ENCODE peak calls at places on chromosomes 1 and 21, in five cellular contexts. Y is cardiac muscle cell, R is HFF-Myc, O is fibroblast of mammary gland, K is fibroblast of pulmonary artery. D is an unnamed sample.

GRCh38 chr1:94539496-94539895 is 2.1 kb downstream of the F3 start:
- DNase-seq in R (no peak), Y (no peak), O (peak), K (no peak), D (no peak)

GRCh38 chr1:107782192-107782845 is 182.7 kb downstream of the VAV3 start:
- DNase-seq in Y (peak), K (peak), O (peak), R (peak), D (peak)

GRCh38 chr1:185998391-185998790 is 264.2 kb downstream of the HMCN1 start:
- DNase-seq in O (no peak), K (no peak), R (no peak), Y (no peak), D (no peak)

GRCh38 chr1:156508205-156508954 is 7.8 kb upstream of the MEF2D start:
- DNase-seq in R (no peak), K (no peak), Y (no peak), O (peak), D (peak)

GRCh38 chr1:156876281-156876680 is 15.6 kb downstream of the NTRK1 start:
- DNase-seq in Y (no peak), O (no peak), R (no peak), K (no peak), D (no peak)

GRCh38 chr21:45318556-45319341 is 31.1 kb upstream of the POFUT2 start:
- DNase-seq in R (no peak), K (peak), O (peak), Y (no peak), D (peak)

GRCh38 chr1:16203550-16203949 is 8.9 kb downstream of the ARHGEF19 start:
- DNase-seq in O (no peak), K (no peak), R (no peak), Y (no peak), D (no peak)

GRCh38 chr1:60848583-60849188 is 233.7 kb upstream of the NFIA start:
- DNase-seq in R (no peak), O (peak), Y (peak), K (peak), D (peak)

GRCh38 chr1:66503841-66504470 is 30.0 kb upstream of the SGIP1 start:
- DNase-seq in R (peak), Y (peak), O (peak), K (peak), D (peak)

GRCh38 chr1:52403566-52404115 is 582 bp downstream of the ORC1 start:
- DNase-seq in Y (no peak), K (peak), R (peak), O (peak), D (peak)

GRCh38 chr1:167617100-167617949 is 12.7 kb upstream of the RCSD1 start:
- DNase-seq in R (no peak), K (peak), O (peak), Y (no peak), D (peak)

GRCh38 chr1:218079379-218079778 is 205.7 kb upstream of the RRP15 start:
- DNase-seq in O (no peak), R (no peak), Y (no peak), K (no peak), D (no peak)

GRCh38 chr1:158149175-158149574 is 31.5 kb upstream of the CD1D start:
- DNase-seq in O (no peak), R (no peak), Y (no peak), K (no peak), D (no peak)

GRCh38 chr1:84724128-84724860 is 34.0 kb upstream of the SSX2IP start:
- DNase-seq in R (no peak), Y (no peak), K (no peak), O (no peak), D (no peak)

GRCh38 chr1:96374076-96374762 is 347.4 kb upstream of the PTBP2 start:
- DNase-seq in R (no peak), K (peak), Y (no peak), O (no peak), D (peak)

GRCh38 chr1:71721532-71721931 is 560.8 kb downstream of the NEGR1 start:
- DNase-seq in R (no peak), O (no peak), Y (no peak), K (no peak), D (no peak)

GRCh38 chr1:215059947-215060346 is 22.6 kb upstream of the KCNK2 start:
- DNase-seq in O (no peak), Y (no peak), R (no peak), K (no peak), D (no peak)

GRCh38 chr1:192311281-192311680 is 5.5 kb upstream of the RGS21 start:
- DNase-seq in K (peak), R (peak), O (peak), Y (peak), D (peak)

GRCh38 chr1:204036882-204037645 is 35.9 kb upstream of the SOX13 start:
- DNase-seq in O (no peak), Y (peak), K (no peak), R (no peak), D (no peak)

GRCh38 chr1:86938855-86939254 is 24.4 kb downstream of the HS2ST1 start:
- DNase-seq in R (no peak), Y (no peak), O (no peak), K (no peak), D (no peak)

GRCh38 chr1:166182281-166182680 is 15.5 kb upstream of the FAM78B start:
- DNase-seq in Y (no peak), K (no peak), O (no peak), R (no peak), D (no peak)

GRCh38 chr21:45299864-45300785 is 12.4 kb upstream of the POFUT2 start:
- DNase-seq in O (no peak), K (peak), R (no peak), Y (no peak), D (no peak)

GRCh38 chr21:34822957-34823356 is 154.2 kb downstream of the CLIC6 start:
- DNase-seq in R (no peak), O (peak), Y (no peak), K (peak), D (no peak)

GRCh38 chr1:181251001-181251712 is 162.7 kb downstream of the IER5 start:
- DNase-seq in K (peak), Y (no peak), O (peak), R (peak), D (peak)

GRCh38 chr1:46183119-46183842 is 7.0 kb upstream of the P3R3URF start:
- DNase-seq in R (peak), K (peak), Y (peak), O (peak), D (peak)

GRCh38 chr1:41618066-41618825 is 133.8 kb upstream of the EDN2 start:
- DNase-seq in O (peak), Y (no peak), R (no peak), K (peak), D (peak)

GRCh38 chr1:151612506-151613274 is 840 bp downstream of the SNX27 start:
- DNase-seq in O (peak), Y (peak), K (peak), R (no peak), D (no peak)

GRCh38 chr1:37410080-37410479 is 64.3 kb upstream of the ZC3H12A start:
- DNase-seq in K (no peak), O (no peak), Y (no peak), R (no peak), D (no peak)
- H3K4me3 ChIP-seq in K (no peak), O (no peak), Y (no peak), R (no peak), D (no peak)

GRCh38 chr1:90724361-90724760 is 7.3 kb upstream of the BARHL2 start:
- DNase-seq in R (no peak), O (no peak), Y (no peak), K (no peak), D (no peak)
- TF ChIP-seq CTCF in R (no peak), O (no peak), Y (no peak), K (no peak), D (no peak)

DNA sequence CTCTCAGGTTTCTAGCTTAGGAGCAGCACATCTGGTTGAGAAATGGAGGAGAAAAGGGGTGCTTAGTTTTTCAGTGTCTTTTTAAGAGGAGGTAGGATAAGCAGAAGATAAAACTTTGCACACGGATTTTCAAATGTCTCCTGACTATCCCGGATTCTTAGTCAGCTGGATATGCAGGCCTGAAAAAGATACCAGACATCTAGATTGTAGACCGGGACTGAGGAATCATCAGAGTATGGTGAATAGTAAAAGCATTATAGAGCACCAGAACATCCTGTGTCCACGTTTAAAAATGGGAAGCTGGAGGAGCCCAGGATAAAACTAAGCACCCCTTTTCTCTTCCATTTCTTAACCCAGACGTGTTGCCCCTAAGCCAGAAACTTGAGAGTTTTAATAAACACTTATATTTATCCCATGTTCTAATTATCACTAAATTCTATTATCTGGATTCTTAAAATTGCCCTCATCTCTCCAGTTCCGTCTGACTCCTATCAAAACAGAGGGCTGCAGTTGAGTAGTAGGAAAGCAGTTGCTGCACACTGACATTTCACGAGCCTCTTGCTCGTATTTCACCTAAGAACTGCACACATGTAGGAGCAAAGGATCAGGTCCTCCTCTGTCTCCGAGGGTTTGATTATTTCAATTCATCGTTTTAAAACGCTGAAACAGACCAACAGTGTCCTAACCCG is 609 bp downstream of the PIGK start:
- DNase-seq in O (peak), R (peak), K (peak), Y (no peak), D (peak)
- H3K4me3 ChIP-seq in O (peak), R (peak), K (peak), Y (peak), D (peak)

GRCh38 chr1:1040004-1040991 is 20.4 kb downstream of the AGRN start:
- DNase-seq in Y (peak), K (peak), R (no peak), O (peak), D (peak)
- TF ChIP-seq CTCF in Y (no peak), K (no peak), R (no peak), O (no peak), D (peak)

GRCh38 chr1:78663916-78664315 is 14.3 kb downstream of the IFI44 start:
- DNase-seq in K (no peak), Y (no peak), R (no peak), O (no peak), D (no peak)

GRCh38 chr1:78664763-78665162 is 15.1 kb downstream of the IFI44 start:
- DNase-seq in Y (no peak), R (no peak), K (no peak), O (peak), D (no peak)

DNA sequence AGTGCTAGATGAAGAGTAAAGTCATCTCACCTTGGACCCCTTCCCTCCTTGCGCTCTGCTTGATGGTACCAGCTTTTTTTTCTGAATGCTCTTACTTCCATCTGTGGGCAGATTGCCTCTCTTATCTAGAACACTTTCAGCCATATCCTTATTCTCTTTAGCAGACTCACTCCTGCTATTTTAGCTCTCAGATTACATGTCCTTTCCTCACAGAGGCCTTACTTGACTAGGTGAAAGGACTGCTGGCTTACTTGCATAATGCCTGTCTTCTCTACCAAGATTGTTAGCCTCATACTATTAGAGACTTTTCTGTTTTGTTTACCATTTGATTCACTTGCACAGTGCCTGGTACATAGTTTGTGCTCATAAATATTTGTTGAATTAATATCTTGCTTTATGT is 9.3 kb downstream of the IFI44 start:
- DNase-seq in R (no peak), O (peak), K (peak), Y (peak), D (no peak)
- H3K4me3 ChIP-seq in R (no peak), O (no peak), K (no peak), Y (no peak), D (no peak)

GRCh38 chr21:18138507-18138906 is 106.1 kb upstream of the CHODL start:
- DNase-seq in R (no peak), K (peak), Y (no peak), O (no peak), D (no peak)
- TF ChIP-seq CTCF in R (no peak), K (no peak), Y (no peak), O (no peak), D (no peak)

D was measured in foreskin fibroblast.